ENCODE peak calls at places on chromosomes 2 and 18, in eight cellular contexts. One of them, this sample, is unnamed.
A peak's percentile ranks its signal among the peaks of the same experiment; 100 is the strongest.

GRCh38 chr18:11591957-11592356 is 17.4 kb upstream of the SLC35G4 start:
- DNase-seq in bronchial epithelial cell: no peak
- DNase-seq in brain microvascular endothelial cell: no peak
- DNase-seq in Caco-2: peak; percentile 12
- DNase-seq in A549: no peak
- DNase-seq in sigmoid colon: no peak
- DNase-seq in coronary artery: no peak
- DNase-seq in suprapubic skin: no peak
- DNase-seq in this sample: no peak

GRCh38 chr2:224570328-224570993 is 14.7 kb downstream of the CUL3 start:
- DNase-seq in brain microvascular endothelial cell: no peak
- DNase-seq in coronary artery: no peak
- DNase-seq in bronchial epithelial cell: no peak
- DNase-seq in suprapubic skin: no peak
- DNase-seq in sigmoid colon: no peak
- DNase-seq in Caco-2: no peak
- DNase-seq in A549: no peak
- DNase-seq in this sample: peak; percentile 62

GRCh38 chr18:44742741-44743311 is 62.1 kb downstream of the SETBP1 start:
- DNase-seq in coronary artery: no peak
- DNase-seq in brain microvascular endothelial cell: peak; percentile 18
- DNase-seq in Caco-2: no peak
- DNase-seq in sigmoid colon: peak; percentile 91
- DNase-seq in A549: peak; percentile 4
- DNase-seq in suprapubic skin: no peak
- DNase-seq in bronchial epithelial cell: no peak
- DNase-seq in this sample: peak; percentile 52

GRCh38 chr2:210267698-210268097 is 42.5 kb upstream of the ACADL start:
- DNase-seq in coronary artery: no peak
- DNase-seq in A549: no peak
- DNase-seq in bronchial epithelial cell: no peak
- DNase-seq in brain microvascular endothelial cell: no peak
- DNase-seq in Caco-2: no peak
- DNase-seq in sigmoid colon: no peak
- DNase-seq in suprapubic skin: no peak
- DNase-seq in this sample: no peak

GRCh38 chr2:203484266-203485112 is 50.6 kb downstream of the RAPH1 start:
- DNase-seq in suprapubic skin: no peak
- DNase-seq in brain microvascular endothelial cell: no peak
- DNase-seq in bronchial epithelial cell: peak; percentile 24
- DNase-seq in A549: peak; percentile 61
- DNase-seq in sigmoid colon: no peak
- DNase-seq in coronary artery: no peak
- DNase-seq in Caco-2: peak; percentile 39
- DNase-seq in this sample: peak; percentile 54

GRCh38 chr2:196166876-196167275 is 4.5 kb downstream of the STK17B start:
- DNase-seq in suprapubic skin: no peak
- DNase-seq in sigmoid colon: no peak
- DNase-seq in bronchial epithelial cell: peak; percentile 69
- DNase-seq in brain microvascular endothelial cell: peak; percentile 77
- DNase-seq in A549: no peak
- DNase-seq in coronary artery: no peak
- DNase-seq in Caco-2: no peak
- DNase-seq in this sample: peak; percentile 69

GRCh38 chr2:128771401-128771800 is 452.7 kb upstream of the HS6ST1 start:
- DNase-seq in suprapubic skin: no peak
- DNase-seq in Caco-2: no peak
- DNase-seq in bronchial epithelial cell: no peak
- DNase-seq in coronary artery: no peak
- DNase-seq in A549: no peak
- DNase-seq in brain microvascular endothelial cell: no peak
- DNase-seq in sigmoid colon: no peak
- DNase-seq in this sample: no peak

GRCh38 chr2:38268001-38268400 is 109.1 kb downstream of the ATL2 start:
- DNase-seq in A549: no peak
- DNase-seq in sigmoid colon: no peak
- DNase-seq in suprapubic skin: no peak
- DNase-seq in brain microvascular endothelial cell: no peak
- DNase-seq in bronchial epithelial cell: no peak
- DNase-seq in Caco-2: no peak
- DNase-seq in coronary artery: peak; percentile 33
- DNase-seq in this sample: no peak

GRCh38 chr2:166133653-166134052 is 5.8 kb upstream of the SCN1A start:
- DNase-seq in A549: no peak
- DNase-seq in bronchial epithelial cell: no peak
- DNase-seq in suprapubic skin: no peak
- DNase-seq in brain microvascular endothelial cell: no peak
- DNase-seq in sigmoid colon: no peak
- DNase-seq in coronary artery: no peak
- DNase-seq in Caco-2: no peak
- DNase-seq in this sample: no peak

GRCh38 chr2:166126014-166126639 is 1.7 kb downstream of the SCN1A start:
- DNase-seq in Caco-2: no peak
- DNase-seq in suprapubic skin: no peak
- DNase-seq in bronchial epithelial cell: no peak
- DNase-seq in A549: no peak
- DNase-seq in brain microvascular endothelial cell: no peak
- DNase-seq in sigmoid colon: no peak
- DNase-seq in coronary artery: no peak
- DNase-seq in this sample: peak; percentile 76

GRCh38 chr2:166125557-166125956 is 2.3 kb downstream of the SCN1A start:
- DNase-seq in suprapubic skin: no peak
- DNase-seq in sigmoid colon: no peak
- DNase-seq in coronary artery: no peak
- DNase-seq in bronchial epithelial cell: no peak
- DNase-seq in brain microvascular endothelial cell: no peak
- DNase-seq in Caco-2: no peak
- DNase-seq in A549: no peak
- DNase-seq in this sample: no peak

GRCh38 chr2:166127217-166128155 is at the start of gene SCN1A:
- DNase-seq in Caco-2: peak; percentile 32
- DNase-seq in coronary artery: no peak
- DNase-seq in bronchial epithelial cell: peak; percentile 51
- DNase-seq in sigmoid colon: no peak
- DNase-seq in suprapubic skin: no peak
- DNase-seq in A549: peak; percentile 43
- DNase-seq in brain microvascular endothelial cell: no peak
- DNase-seq in this sample: peak; percentile 62

GRCh38 chr2:166128156-166128505 is 311 bp upstream of the SCN1A start:
- DNase-seq in brain microvascular endothelial cell: no peak
- DNase-seq in suprapubic skin: no peak
- DNase-seq in sigmoid colon: no peak
- DNase-seq in A549: no peak
- DNase-seq in Caco-2: no peak
- DNase-seq in bronchial epithelial cell: no peak
- DNase-seq in coronary artery: no peak
- DNase-seq in this sample: no peak
- TF ChIP-seq CTCF in brain microvascular endothelial cell: no peak
- TF ChIP-seq CTCF in suprapubic skin: no peak
- TF ChIP-seq CTCF in sigmoid colon: no peak
- TF ChIP-seq CTCF in A549: no peak
- TF ChIP-seq CTCF in Caco-2: no peak
- TF ChIP-seq CTCF in bronchial epithelial cell: no peak
- TF ChIP-seq CTCF in coronary artery: no peak
- TF ChIP-seq CTCF in this sample: no peak

DNA sequence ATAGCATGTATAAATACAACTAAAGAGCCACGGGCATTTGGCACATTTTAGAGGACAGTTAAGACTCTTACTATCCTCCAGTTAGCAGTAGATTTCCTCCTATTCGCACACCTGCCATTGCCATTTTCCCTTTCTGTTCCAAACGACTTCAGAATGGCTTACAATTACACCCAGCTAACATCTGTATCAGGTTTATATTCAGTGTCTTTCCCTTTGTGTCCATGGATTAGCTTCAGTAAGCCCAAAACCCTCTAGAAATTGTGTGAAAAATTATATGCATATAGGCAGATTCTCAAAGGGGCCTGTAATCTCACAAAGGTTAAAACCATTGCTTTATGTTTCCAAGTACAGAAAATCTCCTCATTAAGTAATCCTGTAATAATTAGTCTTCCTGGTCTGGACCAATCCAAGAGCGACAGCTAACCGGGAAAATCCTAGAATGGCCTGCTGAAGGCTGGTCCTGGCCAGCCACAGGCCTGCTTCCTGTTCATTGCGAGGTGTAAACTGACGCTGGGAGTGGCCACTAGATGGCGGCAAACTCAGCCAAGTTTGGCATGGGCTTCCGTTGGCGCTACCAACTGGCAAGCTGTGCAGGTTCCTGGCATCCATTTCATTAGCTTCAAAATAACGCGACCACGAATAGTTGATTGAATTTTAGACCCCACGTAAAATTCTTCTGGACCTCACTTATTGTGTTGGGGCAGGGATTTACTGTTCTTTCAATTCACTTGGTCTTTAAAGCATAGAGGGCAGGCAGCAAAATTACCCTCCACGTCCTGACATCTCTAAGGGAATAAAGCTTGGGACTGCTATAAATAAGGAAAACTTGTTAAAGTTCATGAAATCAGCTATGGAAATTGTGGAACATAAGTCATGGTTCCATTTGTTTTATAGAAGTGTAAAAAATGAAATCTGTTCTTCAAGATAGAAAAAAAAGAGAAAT is 17.1 kb downstream of the ARHGAP25 start:
- DNase-seq in Caco-2: peak; percentile 86
- DNase-seq in coronary artery: peak; percentile 90
- DNase-seq in bronchial epithelial cell: peak; percentile 79
- DNase-seq in sigmoid colon: peak; percentile 92
- DNase-seq in A549: peak; percentile 91
- DNase-seq in brain microvascular endothelial cell: peak; percentile 78
- DNase-seq in suprapubic skin: peak; percentile 93
- DNase-seq in this sample: peak; percentile 91
- H3K4me3 ChIP-seq in Caco-2: no peak overlapping the region
- H3K4me3 ChIP-seq in coronary artery: peak overlapping the region; percentile 46
- H3K4me3 ChIP-seq in bronchial epithelial cell: no peak overlapping the region
- H3K4me3 ChIP-seq in sigmoid colon: peak overlapping the region; percentile 19
- H3K4me3 ChIP-seq in A549: no peak overlapping the region
- H3K4me3 ChIP-seq in brain microvascular endothelial cell: no peak overlapping the region
- H3K4me3 ChIP-seq in suprapubic skin: no peak overlapping the region
- H3K4me3 ChIP-seq in this sample: no peak overlapping the region

GRCh38 chr18:23824235-23824634 is 135.0 kb downstream of the LAMA3 start:
- DNase-seq in brain microvascular endothelial cell: no peak
- DNase-seq in bronchial epithelial cell: peak; percentile 13
- DNase-seq in coronary artery: no peak
- DNase-seq in A549: no peak
- DNase-seq in suprapubic skin: no peak
- DNase-seq in Caco-2: no peak
- DNase-seq in sigmoid colon: no peak
- DNase-seq in this sample: peak; percentile 13
- TF ChIP-seq CTCF in brain microvascular endothelial cell: peak; percentile 25
- TF ChIP-seq CTCF in bronchial epithelial cell: no peak
- TF ChIP-seq CTCF in coronary artery: no peak
- TF ChIP-seq CTCF in A549: no peak
- TF ChIP-seq CTCF in suprapubic skin: no peak
- TF ChIP-seq CTCF in Caco-2: no peak
- TF ChIP-seq CTCF in sigmoid colon: no peak
- TF ChIP-seq CTCF in this sample: no peak

GRCh38 chr18:77766421-77766820 is 516.8 kb downstream of the GALR1 start:
- DNase-seq in Caco-2: no peak
- DNase-seq in bronchial epithelial cell: no peak
- DNase-seq in A549: no peak
- DNase-seq in suprapubic skin: no peak
- DNase-seq in brain microvascular endothelial cell: no peak
- DNase-seq in coronary artery: no peak
- DNase-seq in sigmoid colon: no peak
- DNase-seq in this sample: no peak

GRCh38 chr18:77763530-77763929 is 513.9 kb downstream of the GALR1 start:
- DNase-seq in A549: no peak
- DNase-seq in Caco-2: no peak
- DNase-seq in suprapubic skin: no peak
- DNase-seq in bronchial epithelial cell: no peak
- DNase-seq in sigmoid colon: no peak
- DNase-seq in brain microvascular endothelial cell: no peak
- DNase-seq in coronary artery: no peak
- DNase-seq in this sample: peak; percentile 57

GRCh38 chr18:77765468-77765867 is 515.8 kb downstream of the GALR1 start:
- DNase-seq in coronary artery: no peak
- DNase-seq in brain microvascular endothelial cell: peak; percentile 2
- DNase-seq in sigmoid colon: no peak
- DNase-seq in Caco-2: peak; percentile 30
- DNase-seq in bronchial epithelial cell: peak; percentile 11
- DNase-seq in suprapubic skin: no peak
- DNase-seq in A549: peak; percentile 35
- DNase-seq in this sample: peak; percentile 1

GRCh38 chr18:77761332-77761731 is 511.7 kb downstream of the GALR1 start:
- DNase-seq in suprapubic skin: no peak
- DNase-seq in bronchial epithelial cell: no peak
- DNase-seq in sigmoid colon: no peak
- DNase-seq in Caco-2: no peak
- DNase-seq in brain microvascular endothelial cell: no peak
- DNase-seq in coronary artery: no peak
- DNase-seq in A549: no peak
- DNase-seq in this sample: no peak

DNA sequence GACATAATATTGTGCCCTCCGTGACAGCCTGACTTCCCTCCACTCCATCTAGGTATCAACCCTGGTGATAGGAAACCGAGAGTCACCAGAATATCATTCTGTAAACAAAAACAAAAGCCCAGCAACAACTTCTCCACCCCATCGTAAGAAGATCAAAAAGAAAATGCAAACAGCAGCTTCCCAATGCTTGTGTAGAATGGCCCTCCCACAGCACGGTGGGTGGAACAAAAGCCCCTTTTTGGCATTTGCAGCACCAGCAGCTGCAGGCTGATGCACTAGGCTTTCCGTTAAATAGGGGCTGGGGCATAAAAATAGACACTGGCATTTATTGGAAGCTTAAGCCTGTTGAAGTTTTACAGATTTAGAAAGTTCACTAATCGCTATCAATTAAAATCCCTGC is 513.0 kb downstream of the GALR1 start:
- DNase-seq in bronchial epithelial cell: no peak
- DNase-seq in coronary artery: no peak
- DNase-seq in suprapubic skin: no peak
- DNase-seq in Caco-2: no peak
- DNase-seq in sigmoid colon: no peak
- DNase-seq in brain microvascular endothelial cell: no peak
- DNase-seq in A549: no peak
- DNase-seq in this sample: peak; percentile 12
- H3K4me3 ChIP-seq in bronchial epithelial cell: no peak overlapping the region
- H3K4me3 ChIP-seq in coronary artery: no peak overlapping the region
- H3K4me3 ChIP-seq in suprapubic skin: no peak overlapping the region
- H3K4me3 ChIP-seq in Caco-2: no peak overlapping the region
- H3K4me3 ChIP-seq in sigmoid colon: no peak overlapping the region
- H3K4me3 ChIP-seq in brain microvascular endothelial cell: no peak overlapping the region
- H3K4me3 ChIP-seq in A549: no peak overlapping the region
- H3K4me3 ChIP-seq in this sample: no peak overlapping the region

GRCh38 chr2:222899413-222900181 is 38.8 kb downstream of the ACSL3 start:
- DNase-seq in coronary artery: no peak
- DNase-seq in A549: no peak
- DNase-seq in suprapubic skin: no peak
- DNase-seq in sigmoid colon: no peak
- DNase-seq in bronchial epithelial cell: no peak
- DNase-seq in Caco-2: peak; percentile 57
- DNase-seq in brain microvascular endothelial cell: no peak
- DNase-seq in this sample: no peak
- TF ChIP-seq CTCF in coronary artery: no peak
- TF ChIP-seq CTCF in A549: no peak
- TF ChIP-seq CTCF in suprapubic skin: no peak
- TF ChIP-seq CTCF in sigmoid colon: no peak
- TF ChIP-seq CTCF in bronchial epithelial cell: no peak
- TF ChIP-seq CTCF in Caco-2: no peak
- TF ChIP-seq CTCF in brain microvascular endothelial cell: no peak
- TF ChIP-seq CTCF in this sample: no peak

GRCh38 chr2:219423656-219424378 is 5.6 kb downstream of the DES start:
- DNase-seq in bronchial epithelial cell: no peak
- DNase-seq in coronary artery: no peak
- DNase-seq in suprapubic skin: no peak
- DNase-seq in sigmoid colon: peak; percentile 81
- DNase-seq in Caco-2: no peak
- DNase-seq in brain microvascular endothelial cell: no peak
- DNase-seq in A549: no peak
- DNase-seq in this sample: no peak
- H3K4me3 ChIP-seq in bronchial epithelial cell: no peak overlapping the region
- H3K4me3 ChIP-seq in coronary artery: no peak overlapping the region
- H3K4me3 ChIP-seq in suprapubic skin: no peak overlapping the region
- H3K4me3 ChIP-seq in sigmoid colon: peak overlapping the region; percentile 76
- H3K4me3 ChIP-seq in Caco-2: no peak overlapping the region
- H3K4me3 ChIP-seq in brain microvascular endothelial cell: no peak overlapping the region
- H3K4me3 ChIP-seq in A549: no peak overlapping the region
- H3K4me3 ChIP-seq in this sample: no peak overlapping the region